ENCODE peak calls at places on chromosomes 4 and X, in eight cellular contexts. S, Q, M, K, Y, U, P and D are unnamed samples.

GRCh38 chr4:129358571-129358970 is 262.6 kb downstream of the C4orf33 start:
- DNase-seq in S (peak), Q (no peak), M (no peak), K (peak), Y (no peak), U (no peak), P (peak), D (peak)

GRCh38 chrX:39981946-39982345 is 115.8 kb downstream of the BCOR start:
- DNase-seq in S (no peak), Q (no peak), M (no peak), K (no peak), Y (no peak), U (no peak), P (no peak), D (no peak)

GRCh38 chr4:185955817-185956542 is 113.0 kb upstream of the TLR3 start:
- DNase-seq in S (no peak), Q (no peak), M (no peak), K (no peak), Y (no peak), U (no peak), P (no peak), D (no peak)

GRCh38 chr4:3711183-3712111 is 54.7 kb upstream of the ADRA2C start:
- DNase-seq in S (no peak), Q (no peak), M (no peak), K (no peak), Y (no peak), U (no peak), P (no peak), D (no peak)

GRCh38 chr4:28373601-28374000 is 1513.0 kb downstream of the STIM2 start:
- DNase-seq in S (peak), Q (no peak), M (no peak), K (peak), Y (no peak), U (no peak), P (peak), D (no peak)

GRCh38 chrX:100750901-100751300 is 19.0 kb upstream of the SYTL4 start:
- DNase-seq in S (peak), Q (no peak), M (no peak), K (no peak), Y (no peak), U (no peak), P (no peak), D (no peak)

GRCh38 chr4:3134201-3134600 is 59.7 kb downstream of the HTT start:
- DNase-seq in S (no peak), Q (no peak), M (no peak), K (no peak), Y (no peak), U (no peak), P (no peak), D (no peak)

GRCh38 chr4:104848597-104849225 is 298.0 kb upstream of the TET2 start:
- DNase-seq in S (no peak), Q (no peak), M (no peak), K (no peak), Y (no peak), U (no peak), P (no peak), D (no peak)

GRCh38 chr4:140300271-140300970 is 73.0 kb upstream of the SCOC start:
- DNase-seq in S (peak), Q (no peak), M (peak), K (peak), Y (no peak), U (no peak), P (peak), D (peak)

GRCh38 chr4:55378617-55379467 is 16.9 kb upstream of the TMEM165 start:
- DNase-seq in S (peak), Q (no peak), M (no peak), K (no peak), Y (no peak), U (no peak), P (no peak), D (peak)

GRCh38 chr4:77336411-77337142 is 179.6 kb downstream of the CCNG2 start:
- DNase-seq in S (no peak), Q (no peak), M (no peak), K (no peak), Y (no peak), U (no peak), P (no peak), D (no peak)

GRCh38 chrX:74133156-74133796 is 170.7 kb upstream of the ZCCHC13 start:
- DNase-seq in S (peak), Q (no peak), M (peak), K (peak), Y (no peak), U (peak), P (peak), D (peak)

GRCh38 chr4:99574530-99575314 is at the start of gene MTTP:
- DNase-seq in S (no peak), Q (no peak), M (no peak), K (no peak), Y (no peak), U (no peak), P (no peak), D (no peak)

GRCh38 chr4:183722738-183723560 is 63.9 kb downstream of the TRAPPC11 start:
- DNase-seq in S (peak), Q (no peak), M (no peak), K (peak), Y (peak), U (peak), P (peak), D (peak)

GRCh38 chr4:184688447-184688846 is 38.9 kb downstream of the PRIMPOL start:
- DNase-seq in S (peak), Q (no peak), M (peak), K (peak), Y (no peak), U (no peak), P (peak), D (peak)

GRCh38 chrX:130669233-130669632 is 233.8 kb downstream of the ENOX2 start:
- DNase-seq in S (peak), Q (no peak), M (peak), K (peak), Y (no peak), U (no peak), P (peak), D (no peak)

GRCh38 chr4:79684516-79684915 is 276.5 kb upstream of the GK2 start:
- DNase-seq in S (no peak), Q (no peak), M (no peak), K (no peak), Y (no peak), U (no peak), P (no peak), D (no peak)